ENCODE peak calls at places on chromosome 1, in five cellular contexts. K is H54, S is left ventricle myocardium superior, W is RWPE1, H is hepatocyte. O is an unnamed sample.

GRCh38 chr1:184622136-184622823 is 132.4 kb downstream of the EDEM3 start:
- DNase-seq in K (peak; percentile 53), W (peak; percentile 20), S (peak; percentile 81), H (peak; percentile 81), O (peak; percentile 87)

GRCh38 chr1:77718181-77718580 is 35.7 kb upstream of the ZZZ3 start:
- DNase-seq in K (no peak), H (no peak), W (no peak), S (no peak), O (no peak)

GRCh38 chr1:155531624-155532023 is 31.0 kb downstream of the ASH1L start:
- DNase-seq in H (peak; percentile 5), K (no peak), W (no peak), S (no peak), O (no peak)

GRCh38 chr1:54490361-54491248 is 57.4 kb upstream of the ACOT11 start:
- DNase-seq in H (peak; percentile 79), W (no peak), K (no peak), S (peak; percentile 53), O (peak; percentile 35)

GRCh38 chr1:18662286-18662639 is 31.6 kb downstream of the PAX7 start:
- DNase-seq in S (no peak), W (no peak), K (no peak), H (no peak), O (no peak)

GRCh38 chr1:117644696-117645311 is 39.0 kb downstream of the TENT5C start:
- DNase-seq in H (no peak), W (no peak), S (no peak), K (no peak), O (no peak)

GRCh38 chr1:245458761-245459174 is 304.0 kb downstream of the KIF26B start:
- DNase-seq in H (no peak), W (peak; percentile 30), S (no peak), K (no peak), O (no peak)

GRCh38 chr1:235074335-235075120 is 54.1 kb downstream of the TOMM20 start:
- DNase-seq in H (peak; percentile 55), K (no peak), S (peak; percentile 60), W (no peak), O (peak; percentile 60)

GRCh38 chr1:15919316-15919715 is 56.6 kb downstream of the ZBTB17 start:
- DNase-seq in W (peak; percentile 72), K (no peak), H (no peak), S (no peak), O (no peak)

GRCh38 chr1:29180497-29181412 is 945 bp downstream of the SRSF4 start:
- DNase-seq in H (no peak), K (peak; percentile 11), S (no peak), W (no peak), O (no peak)

GRCh38 chr1:27161594-27161993 is 6.7 kb upstream of the SLC9A1 start:
- DNase-seq in S (no peak), H (peak; percentile 43), K (no peak), W (no peak), O (peak; percentile 55)

GRCh38 chr1:63198921-63199530 is 123.3 kb upstream of the FOXD3 start:
- DNase-seq in H (no peak), W (no peak), S (no peak), K (no peak), O (no peak)

GRCh38 chr1:101228424-101229134 is 8.2 kb upstream of the S1PR1 start:
- DNase-seq in S (no peak), H (no peak), W (no peak), K (no peak), O (no peak)

GRCh38 chr1:153343040-153343681 is 5.5 kb downstream of the PGLYRP4 start:
- DNase-seq in K (no peak), H (no peak), S (no peak), W (no peak), O (no peak)

GRCh38 chr1:181117648-181118449 is 29.3 kb downstream of the IER5 start:
- DNase-seq in S (no peak), H (peak; percentile 69), W (peak; percentile 94), K (no peak), O (no peak)

GRCh38 chr1:40392206-40392605 is 18.7 kb downstream of the SMAP2 start:
- DNase-seq in W (peak; percentile 18), H (no peak), K (peak; percentile 68), S (no peak), O (no peak)

GRCh38 chr1:238302646-238303045 is 411.9 kb upstream of the ZP4 start:
- DNase-seq in K (no peak), S (no peak), H (no peak), W (no peak), O (no peak)

GRCh38 chr1:6154525-6155319 is 25.4 kb downstream of the CHD5 start:
- DNase-seq in S (no peak), H (no peak), K (no peak), W (no peak), O (no peak)

GRCh38 chr1:170662561-170662971 is 1.4 kb upstream of the PRRX1 start:
- DNase-seq in S (no peak), W (no peak), K (no peak), H (no peak), O (no peak)

GRCh38 chr1:153384996-153385580 is 5.8 kb downstream of the S100A8 start:
- DNase-seq in S (no peak), H (no peak), K (no peak), W (no peak), O (peak; percentile 15)

GRCh38 chr1:29033829-29034466 is 89.8 kb downstream of the TMEM200B start:
- DNase-seq in W (peak; percentile 57), H (peak; percentile 44), S (no peak), K (no peak), O (no peak)

GRCh38 chr1:116944613-116945012 is 34.9 kb downstream of the PTGFRN start:
- DNase-seq in W (no peak), K (no peak), S (no peak), H (no peak), O (no peak)

GRCh38 chr1:36298640-36299039 is 7.5 kb upstream of the SH3D21 start:
- DNase-seq in H (no peak), K (no peak), S (no peak), W (no peak), O (no peak)